ENCODE peak calls at places on chromosomes 5 and 9, in four cellular contexts. R is psoas muscle; I is CD8-positive, alpha-beta memory T cell; T is small intestine. W is an unnamed sample.

GRCh38 chr5:5658226-5658625 is 235.7 kb downstream of the ICE1 start:
- DNase-seq in I (no peak), T (peak; percentile 2), R (peak; percentile 34), W (no peak)

GRCh38 chr5:33105521-33105941 is 335.2 kb upstream of the TARS1 start:
- DNase-seq in T (no peak), R (no peak), I (no peak), W (no peak)

GRCh38 chr5:60705144-60705543 is 5.2 kb upstream of the DEPDC1B start:
- DNase-seq in R (no peak), T (no peak), I (no peak), W (no peak)

GRCh38 chr9:21777701-21778100 is 24.7 kb upstream of the MTAP start:
- DNase-seq in R (no peak), I (no peak), T (no peak), W (no peak)

GRCh38 chr9:77954018-77954417 is 77.6 kb downstream of the GNAQ start:
- DNase-seq in T (no peak), R (no peak), I (no peak), W (no peak)

GRCh38 chr9:92294297-92294676 is 790 bp upstream of the IARS1 start:
- DNase-seq in T (no peak), R (no peak), I (no peak), W (no peak)

GRCh38 chr5:9284781-9285307 is 261.0 kb downstream of the SEMA5A start:
- DNase-seq in R (no peak), T (no peak), I (no peak), W (no peak)

GRCh38 chr5:95768731-95769130 is 37.6 kb downstream of the RHOBTB3 start:
- DNase-seq in T (no peak), R (no peak), I (no peak), W (no peak)

GRCh38 chr5:153551537-153552079 is 61.1 kb downstream of the GRIA1 start:
- DNase-seq in I (no peak), T (no peak), R (no peak), W (no peak)

GRCh38 chr9:114426046-114426948 is 38.5 kb upstream of the AKNA start:
- DNase-seq in R (no peak), I (no peak), T (no peak), W (no peak)

GRCh38 chr9:120574473-120574872 is 5.5 kb downstream of the CDK5RAP2 start:
- DNase-seq in I (no peak), R (no peak), T (no peak), W (no peak)

GRCh38 chr9:112677040-112677439 is 40.9 kb downstream of the INIP start:
- DNase-seq in T (no peak), I (no peak), R (no peak), W (no peak)

GRCh38 chr5:168734657-168735344 is 155.6 kb upstream of the PANK3 start:
- DNase-seq in I (no peak), T (no peak), R (peak; percentile 69), W (no peak)

GRCh38 chr9:91992636-91993035 is 42.6 kb upstream of the ROR2 start:
- DNase-seq in R (no peak), T (no peak), I (no peak), W (no peak)

GRCh38 chr5:84290161-84290560 is 94.5 kb downstream of the EDIL3 start:
- DNase-seq in T (no peak), I (no peak), R (no peak), W (no peak)

GRCh38 chr9:76585487-76586459 is 126.8 kb downstream of the GCNT1 start:
- DNase-seq in I (no peak), R (no peak), T (peak; percentile 96), W (no peak)

GRCh38 chr5:172699999-172700685 is 59.1 kb downstream of the NEURL1B start:
- DNase-seq in I (no peak), T (no peak), R (no peak), W (no peak)

DNA sequence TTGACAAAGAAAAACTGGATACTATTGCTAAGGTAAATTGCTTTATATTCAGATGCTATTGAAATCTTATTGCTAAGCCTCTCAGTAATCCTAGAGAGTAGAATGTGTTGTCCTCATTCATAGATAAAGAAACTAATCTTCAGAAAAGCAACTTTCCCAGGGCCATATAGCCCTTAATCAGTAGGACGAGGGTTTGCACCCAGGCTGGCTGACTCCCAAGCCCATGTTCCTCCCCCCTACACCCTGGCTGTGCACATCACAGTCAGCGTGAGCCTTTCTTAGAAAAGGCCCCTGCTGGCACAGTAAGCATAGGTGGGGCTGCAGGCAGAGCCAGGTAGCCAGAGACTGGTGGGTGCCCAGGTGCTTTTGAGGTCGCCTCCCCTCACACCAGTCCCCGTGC is 15.8 kb upstream of the GLIPR2 start:
- DNase-seq in I (no peak), R (no peak), T (no peak), W (no peak)
- H3K4me1 ChIP-seq in I (no peaks in the 10 kb centered on the region), R (no peaks in the 10 kb centered on the region), T (no peaks in the 10 kb centered on the region), W (no peaks in the 10 kb centered on the region)

DNA sequence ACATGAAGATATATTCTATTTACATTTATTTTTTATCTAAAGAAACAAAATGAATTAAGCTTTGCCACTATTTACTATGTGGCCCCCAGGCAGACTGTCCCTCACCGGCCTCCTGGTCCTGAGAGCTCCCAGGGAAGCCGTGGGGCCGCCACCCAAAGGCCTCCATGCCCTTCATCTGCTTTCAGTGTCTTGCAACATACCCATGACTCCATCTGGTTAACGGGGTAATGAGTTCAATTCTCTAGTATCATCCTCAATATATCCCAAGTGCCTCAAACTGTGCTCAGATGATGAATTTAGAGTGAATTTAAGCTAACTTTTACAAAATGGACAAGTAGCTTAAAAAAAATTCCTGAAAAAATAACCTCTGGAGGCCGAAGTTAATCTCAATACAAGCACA is 26.2 kb downstream of the DAP start:
- DNase-seq in I (no peak), R (no peak), T (no peak), W (no peak)
- H3K36me3 ChIP-seq in I (peaks cover 5% of the 10 kb centered on the region), R (peaks cover 2% of the 10 kb centered on the region), T (peaks cover 2% of the 10 kb centered on the region), W (peaks cover 13% of the 10 kb centered on the region)

GRCh38 chr5:138932171-138932810 is 57.2 kb upstream of the LRRTM2 start:
- DNase-seq in I (no peak), R (no peak), T (no peak), W (no peak)

GRCh38 chr5:138936225-138936967 is 61.3 kb upstream of the LRRTM2 start:
- DNase-seq in I (no peak), R (no peak), T (no peak), W (no peak)

GRCh38 chr5:138935466-138935865 is 60.3 kb upstream of the LRRTM2 start:
- DNase-seq in I (no peak), R (no peak), T (no peak), W (no peak)

GRCh38 chr5:138934971-138935370 is 59.8 kb upstream of the LRRTM2 start:
- DNase-seq in R (no peak), I (no peak), T (no peak), W (no peak)

DNA sequence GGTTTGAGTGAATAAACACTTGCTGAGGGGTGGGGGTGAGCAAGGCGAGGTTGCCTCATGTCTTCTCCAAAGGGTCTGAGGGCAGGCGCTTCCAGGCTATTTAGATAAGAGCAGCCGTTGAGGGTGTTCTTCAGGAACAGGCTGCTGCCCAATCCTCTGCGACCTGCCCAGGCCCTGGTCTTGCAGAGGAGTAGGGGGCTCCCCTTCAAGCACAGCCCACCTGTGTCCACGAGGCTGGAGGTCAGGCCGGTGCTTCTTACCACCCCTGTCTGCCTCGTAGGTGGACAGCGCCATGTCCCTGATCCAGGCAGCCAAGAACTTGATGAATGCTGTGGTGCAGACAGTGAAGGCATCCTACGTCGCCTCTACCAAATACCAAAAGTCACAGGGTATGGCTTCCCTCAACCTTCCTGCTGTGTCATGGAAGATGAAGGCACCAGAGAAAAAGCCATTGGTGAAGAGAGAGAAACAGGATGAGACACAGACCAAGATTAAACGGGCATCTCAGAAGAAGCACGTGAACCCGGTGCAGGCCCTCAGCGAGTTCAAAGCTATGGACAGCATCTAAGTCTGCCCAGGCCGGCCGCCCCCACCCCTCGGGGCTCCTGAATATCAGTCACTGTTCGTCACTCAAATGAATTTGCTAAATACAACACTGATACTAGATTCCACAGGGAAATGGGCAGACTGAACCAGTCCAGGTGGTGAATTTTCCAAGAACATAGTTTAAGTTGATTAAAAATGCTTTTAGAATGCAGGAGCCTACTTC is 58.6 kb upstream of the LRRTM2 start:
- DNase-seq in T (no peak), I (no peak), R (no peak), W (no peak)
- H3K27me3 ChIP-seq in T (no peaks in the 10 kb centered on the region), I (no peaks in the 10 kb centered on the region), R (no peaks in the 10 kb centered on the region), W (no peaks in the 10 kb centered on the region)

DNA sequence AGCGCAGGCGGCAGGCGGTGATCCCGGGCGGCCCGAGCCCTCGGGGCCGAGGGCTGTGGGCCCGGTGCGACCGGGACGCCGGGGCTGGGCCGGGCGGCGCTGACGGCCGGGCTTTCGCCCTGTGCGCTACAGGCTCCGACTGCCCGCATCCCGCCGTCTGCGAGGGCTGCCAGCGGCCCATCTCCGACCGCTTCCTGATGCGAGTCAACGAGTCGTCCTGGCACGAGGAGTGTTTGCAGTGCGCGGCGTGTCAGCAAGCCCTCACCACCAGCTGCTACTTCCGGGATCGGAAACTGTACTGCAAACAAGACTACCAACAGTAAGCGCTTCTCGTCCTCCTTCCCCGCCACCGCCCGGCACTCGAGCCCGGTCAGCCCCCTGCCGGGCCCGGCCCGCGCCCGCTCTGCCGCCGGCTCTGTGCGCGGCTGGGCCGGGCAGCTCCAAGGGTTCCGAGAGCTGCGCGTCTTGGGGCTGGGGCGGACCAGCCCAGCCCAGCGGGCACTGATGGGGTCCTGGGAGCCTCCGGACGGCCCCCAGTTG is 1.6 kb downstream of the LMX1B start:
- DNase-seq in R (peak; percentile 51), T (peak; percentile 42), I (no peak), W (peak; percentile 58)
- H3K4me1 ChIP-seq in R (peaks cover 13% of the 10 kb centered on the region), T (peaks cover 4% of the 10 kb centered on the region), I (peaks cover 18% of the 10 kb centered on the region), W (peaks cover 8% of the 10 kb centered on the region)

GRCh38 chr5:134819404-134819963 is 26.3 kb upstream of the C5orf24 start:
- DNase-seq in R (no peak), I (no peak), T (no peak), W (no peak)
- H3K36me3 ChIP-seq in R (peaks cover 6% of the 10 kb centered on the region), I (peaks cover 20% of the 10 kb centered on the region), T (peaks cover 12% of the 10 kb centered on the region), W (peaks cover 57% of the 10 kb centered on the region)

DNA sequence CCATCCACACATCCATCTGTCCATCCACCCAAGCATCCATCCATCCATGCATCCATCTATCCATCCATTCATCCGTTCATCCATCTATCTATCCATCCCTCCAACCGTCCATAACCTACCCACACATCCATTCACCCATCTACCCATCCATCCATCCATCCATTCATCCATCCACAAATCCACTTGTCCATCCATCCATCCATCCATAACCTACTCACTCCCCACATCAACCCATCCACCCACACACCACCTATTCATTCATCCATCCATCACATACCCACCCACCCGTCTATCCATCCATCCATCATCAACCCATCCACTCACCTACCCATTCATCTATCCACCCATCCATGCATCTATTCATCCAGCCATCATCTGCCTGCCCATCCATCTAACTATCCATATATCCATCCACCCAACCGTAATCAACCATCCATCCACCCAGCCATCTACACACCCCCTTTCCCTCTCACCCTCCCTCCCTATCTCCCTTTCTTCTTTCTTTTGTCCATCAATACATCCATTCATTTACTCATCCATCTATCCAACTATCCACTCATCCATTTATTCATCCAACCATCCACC is 43.6 kb upstream of the CLPTM1L start:
- DNase-seq in I (no peak), T (no peak), R (no peak), W (no peak)
- H3K27me3 ChIP-seq in I (peaks cover 8% of the 10 kb centered on the region), T (no peaks in the 10 kb centered on the region), R (peaks cover 77% of the 10 kb centered on the region), W (peaks cover 11% of the 10 kb centered on the region)

W was measured in HAP-1.